ENCODE peak calls at places on chromosomes 4 and X, in seven cellular contexts. One of them, this sample, is unnamed.

GRCh38 chrX:151153086-151153485 is 23.3 kb upstream of the GPR50 start:
- DNase-seq in A549: no peak
- DNase-seq in tibial artery: no peak
- DNase-seq in thoracic aorta: no peak
- DNase-seq in mammary epithelial cell: peak; percentile 55
- DNase-seq in HCT116: no peak
- DNase-seq in mucosa of descending colon: no peak
- DNase-seq in this sample: no peak

GRCh38 chrX:38220936-38221386 is 290 bp upstream of the SRPX start:
- DNase-seq in mammary epithelial cell: no peak
- DNase-seq in HCT116: no peak
- DNase-seq in mucosa of descending colon: no peak
- DNase-seq in A549: no peak
- DNase-seq in thoracic aorta: no peak
- DNase-seq in tibial artery: no peak
- DNase-seq in this sample: no peak

GRCh38 chr4:125836597-125837195 is 521.9 kb downstream of the FAT4 start:
- DNase-seq in A549: no peak
- DNase-seq in thoracic aorta: no peak
- DNase-seq in HCT116: no peak
- DNase-seq in tibial artery: no peak
- DNase-seq in mammary epithelial cell: no peak
- DNase-seq in mucosa of descending colon: no peak
- DNase-seq in this sample: no peak

GRCh38 chr4:98046665-98047064 is 96.6 kb downstream of the STPG2 start:
- DNase-seq in mammary epithelial cell: peak; percentile 2
- DNase-seq in thoracic aorta: no peak
- DNase-seq in HCT116: no peak
- DNase-seq in A549: no peak
- DNase-seq in tibial artery: no peak
- DNase-seq in mucosa of descending colon: no peak
- DNase-seq in this sample: no peak

GRCh38 chr4:28555851-28556250 is 1695.2 kb downstream of the STIM2 start:
- DNase-seq in tibial artery: no peak
- DNase-seq in mucosa of descending colon: no peak
- DNase-seq in mammary epithelial cell: no peak
- DNase-seq in HCT116: no peak
- DNase-seq in A549: no peak
- DNase-seq in thoracic aorta: no peak
- DNase-seq in this sample: no peak

GRCh38 chr4:172979332-172979731 is 189.3 kb upstream of the GALNT7 start:
- DNase-seq in mucosa of descending colon: no peak
- DNase-seq in HCT116: no peak
- DNase-seq in thoracic aorta: no peak
- DNase-seq in A549: no peak
- DNase-seq in mammary epithelial cell: no peak
- DNase-seq in tibial artery: no peak
- DNase-seq in this sample: no peak

GRCh38 chrX:81120936-81121351 is 80.8 kb downstream of the HMGN5 start:
- DNase-seq in tibial artery: peak; percentile 34
- DNase-seq in HCT116: no peak
- DNase-seq in A549: peak; percentile 13
- DNase-seq in mucosa of descending colon: no peak
- DNase-seq in mammary epithelial cell: peak; percentile 50
- DNase-seq in thoracic aorta: no peak
- DNase-seq in this sample: no peak

GRCh38 chr4:79223993-79224776 is 101.7 kb downstream of the NAA11 start:
- DNase-seq in tibial artery: no peak
- DNase-seq in mucosa of descending colon: no peak
- DNase-seq in HCT116: no peak
- DNase-seq in mammary epithelial cell: no peak
- DNase-seq in A549: no peak
- DNase-seq in thoracic aorta: no peak
- DNase-seq in this sample: no peak

GRCh38 chrX:153857348-153857903 is 27.1 kb upstream of the PDZD4 start:
- DNase-seq in mucosa of descending colon: no peak
- DNase-seq in thoracic aorta: no peak
- DNase-seq in mammary epithelial cell: no peak
- DNase-seq in tibial artery: no peak
- DNase-seq in HCT116: no peak
- DNase-seq in A549: no peak
- DNase-seq in this sample: no peak

GRCh38 chr4:170015285-170015684 is 10.9 kb downstream of the MFAP3L start:
- DNase-seq in HCT116: no peak
- DNase-seq in thoracic aorta: no peak
- DNase-seq in mammary epithelial cell: no peak
- DNase-seq in tibial artery: no peak
- DNase-seq in mucosa of descending colon: no peak
- DNase-seq in A549: no peak
- DNase-seq in this sample: no peak

GRCh38 chr4:1588306-1588705 is 95.8 kb downstream of the FAM53A start:
- DNase-seq in mammary epithelial cell: no peak
- DNase-seq in HCT116: no peak
- DNase-seq in mucosa of descending colon: no peak
- DNase-seq in A549: no peak
- DNase-seq in tibial artery: no peak
- DNase-seq in thoracic aorta: no peak
- DNase-seq in this sample: no peak

GRCh38 chrX:119325456-119325855 is 73.7 kb upstream of the SLC25A43 start:
- DNase-seq in thoracic aorta: no peak
- DNase-seq in mucosa of descending colon: no peak
- DNase-seq in tibial artery: no peak
- DNase-seq in A549: no peak
- DNase-seq in HCT116: no peak
- DNase-seq in mammary epithelial cell: peak; percentile 54
- DNase-seq in this sample: no peak

GRCh38 chrX:151722241-151722846 is 6.5 kb downstream of the FATE1 start:
- DNase-seq in HCT116: peak; percentile 2
- DNase-seq in thoracic aorta: no peak
- DNase-seq in mucosa of descending colon: no peak
- DNase-seq in mammary epithelial cell: no peak
- DNase-seq in tibial artery: no peak
- DNase-seq in A549: peak; percentile 5
- DNase-seq in this sample: no peak

GRCh38 chr4:113540859-113541258 is 220.7 kb downstream of the CAMK2D start:
- DNase-seq in A549: no peak
- DNase-seq in HCT116: peak; percentile 26
- DNase-seq in thoracic aorta: no peak
- DNase-seq in tibial artery: no peak
- DNase-seq in mucosa of descending colon: no peak
- DNase-seq in mammary epithelial cell: peak; percentile 23
- DNase-seq in this sample: no peak

GRCh38 chr4:98300706-98301105 is 39.5 kb downstream of the RAP1GDS1 start:
- DNase-seq in HCT116: no peak
- DNase-seq in tibial artery: no peak
- DNase-seq in mammary epithelial cell: no peak
- DNase-seq in A549: no peak
- DNase-seq in mucosa of descending colon: no peak
- DNase-seq in thoracic aorta: no peak
- DNase-seq in this sample: no peak

GRCh38 chrX:79630033-79631009 is 263.2 kb upstream of the ITM2A start:
- DNase-seq in mammary epithelial cell: no peak
- DNase-seq in mucosa of descending colon: no peak
- DNase-seq in HCT116: no peak
- DNase-seq in A549: no peak
- DNase-seq in tibial artery: no peak
- DNase-seq in thoracic aorta: no peak
- DNase-seq in this sample: no peak

DNA sequence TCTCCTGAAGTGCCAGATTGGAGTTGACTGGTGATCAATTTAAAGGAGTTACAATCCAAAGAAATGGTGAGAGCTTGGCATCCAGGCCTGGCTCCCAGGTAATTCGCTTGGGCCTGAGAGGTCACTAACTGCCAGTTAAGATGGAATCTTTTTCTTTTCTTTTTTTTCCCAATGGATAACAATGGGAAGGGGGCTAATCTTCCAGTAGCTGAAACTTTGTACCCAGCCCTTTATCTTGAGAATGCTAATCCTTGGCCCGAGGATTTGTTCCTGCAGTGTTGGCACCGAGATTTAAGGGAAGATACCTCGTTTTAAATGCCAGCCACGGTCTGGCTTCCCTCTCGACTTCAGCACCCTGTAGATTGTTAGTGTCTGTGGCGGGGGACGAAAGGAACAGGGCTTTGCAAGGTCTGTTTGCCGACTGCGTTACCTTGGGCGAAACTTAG is 13.4 kb upstream of the PITX2 start:
- DNase-seq in mucosa of descending colon: no peak
- DNase-seq in thoracic aorta: no peak
- DNase-seq in A549: peak; percentile 11
- DNase-seq in tibial artery: no peak
- DNase-seq in HCT116: peak; percentile 23
- DNase-seq in mammary epithelial cell: no peak
- DNase-seq in this sample: no peak
- H3K4me3 ChIP-seq in mucosa of descending colon: no peak overlapping the region
- H3K4me3 ChIP-seq in thoracic aorta: peak overlapping the region; percentile 64
- H3K4me3 ChIP-seq in A549: peak overlapping the region; percentile 70
- H3K4me3 ChIP-seq in tibial artery: no peak overlapping the region
- H3K4me3 ChIP-seq in HCT116: peak overlapping the region; percentile 91
- H3K4me3 ChIP-seq in mammary epithelial cell: no peak overlapping the region
- H3K4me3 ChIP-seq in this sample: peak overlapping the region; percentile 63

GRCh38 chr4:178275671-178276360 is 833.6 kb upstream of the AGA start:
- DNase-seq in thoracic aorta: no peak
- DNase-seq in mucosa of descending colon: no peak
- DNase-seq in HCT116: no peak
- DNase-seq in tibial artery: no peak
- DNase-seq in A549: no peak
- DNase-seq in mammary epithelial cell: no peak
- DNase-seq in this sample: no peak
- TF ChIP-seq CTCF in thoracic aorta: no peak
- TF ChIP-seq CTCF in mucosa of descending colon: no peak
- TF ChIP-seq CTCF in HCT116: peak; percentile 42
- TF ChIP-seq CTCF in tibial artery: no peak
- TF ChIP-seq CTCF in A549: no peak
- TF ChIP-seq CTCF in mammary epithelial cell: no peak
- TF ChIP-seq CTCF in this sample: no peak

DNA sequence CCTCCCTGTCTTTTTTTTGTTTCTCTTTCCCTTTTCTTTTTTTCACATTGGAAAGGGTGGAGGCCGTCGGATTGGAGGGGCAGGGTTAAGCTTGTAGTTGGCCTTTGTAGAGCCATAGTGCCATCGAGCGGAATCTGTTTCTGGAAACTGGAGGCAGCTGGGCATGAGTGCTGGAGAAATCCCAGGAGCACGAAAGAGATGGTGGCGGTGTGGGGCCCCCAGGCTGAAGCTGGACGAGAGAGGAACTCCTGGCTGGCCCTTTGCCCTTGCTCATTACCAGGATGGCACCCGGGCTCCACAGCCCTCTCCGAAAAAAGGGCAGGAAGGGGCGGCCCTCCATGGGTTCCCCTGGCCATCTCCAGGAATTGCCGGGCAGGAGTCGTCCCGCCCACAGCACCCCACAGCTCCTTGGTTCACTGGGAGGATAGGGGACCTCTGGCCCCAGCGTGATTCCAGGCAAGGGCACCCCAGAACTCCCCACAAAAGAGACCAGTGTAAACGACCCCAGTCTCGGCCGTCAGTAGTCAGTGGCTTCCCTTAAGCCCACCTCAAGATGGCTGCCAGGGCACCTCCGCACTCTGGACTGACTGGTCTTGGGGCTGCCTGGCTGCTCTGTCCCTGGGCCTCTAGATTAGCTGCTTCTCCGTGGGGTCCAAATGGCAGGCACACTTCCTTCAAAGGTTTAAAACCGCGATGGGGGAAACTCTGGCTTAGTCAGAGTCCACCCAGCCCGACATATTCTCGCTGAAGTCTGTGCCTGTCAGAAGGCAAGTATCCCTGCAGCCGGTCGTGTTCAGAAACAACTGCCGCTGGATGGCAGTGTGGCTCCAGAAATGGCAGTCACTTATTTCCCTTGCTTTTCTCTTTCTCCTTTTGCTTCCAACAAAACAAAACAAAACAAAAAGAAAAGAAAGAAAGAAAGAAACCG is 74.1 kb downstream of the NBDY start:
- DNase-seq in mucosa of descending colon: peak; percentile 69
- DNase-seq in tibial artery: peak; percentile 29
- DNase-seq in A549: no peak
- DNase-seq in thoracic aorta: no peak
- DNase-seq in mammary epithelial cell: peak; percentile 67
- DNase-seq in HCT116: no peak
- DNase-seq in this sample: peak; percentile 87
- H3K4me3 ChIP-seq in mucosa of descending colon: no peak overlapping the region
- H3K4me3 ChIP-seq in tibial artery: no peak overlapping the region
- H3K4me3 ChIP-seq in A549: no peak overlapping the region
- H3K4me3 ChIP-seq in thoracic aorta: no peak overlapping the region
- H3K4me3 ChIP-seq in mammary epithelial cell: peak overlapping the region; percentile 62
- H3K4me3 ChIP-seq in HCT116: no peak overlapping the region
- H3K4me3 ChIP-seq in this sample: peak overlapping the region; percentile 76

GRCh38 chr4:73508651-73509050 is 27.1 kb downstream of the AFM start:
- DNase-seq in A549: no peak
- DNase-seq in mammary epithelial cell: no peak
- DNase-seq in thoracic aorta: no peak
- DNase-seq in mucosa of descending colon: no peak
- DNase-seq in HCT116: no peak
- DNase-seq in tibial artery: no peak
- DNase-seq in this sample: no peak
- TF ChIP-seq CTCF in A549: no peak
- TF ChIP-seq CTCF in mammary epithelial cell: no peak
- TF ChIP-seq CTCF in thoracic aorta: no peak
- TF ChIP-seq CTCF in mucosa of descending colon: no peak
- TF ChIP-seq CTCF in HCT116: no peak
- TF ChIP-seq CTCF in tibial artery: no peak
- TF ChIP-seq CTCF in this sample: no peak

GRCh38 chr4:53702334-53703266 is 111.3 kb upstream of the LNX1 start:
- DNase-seq in mucosa of descending colon: peak; percentile 84
- DNase-seq in tibial artery: peak; percentile 82
- DNase-seq in thoracic aorta: peak; percentile 14
- DNase-seq in HCT116: no peak
- DNase-seq in A549: peak; percentile 10
- DNase-seq in mammary epithelial cell: peak; percentile 52
- DNase-seq in this sample: peak; percentile 81
- H3K4me3 ChIP-seq in mucosa of descending colon: no peak overlapping the region
- H3K4me3 ChIP-seq in tibial artery: peak overlapping the region; percentile 23
- H3K4me3 ChIP-seq in thoracic aorta: peak overlapping the region; percentile 60
- H3K4me3 ChIP-seq in HCT116: peak overlapping the region; percentile 38
- H3K4me3 ChIP-seq in A549: peak overlapping the region; percentile 27
- H3K4me3 ChIP-seq in mammary epithelial cell: peak overlapping the region; percentile 20
- H3K4me3 ChIP-seq in this sample: peak overlapping the region; percentile 58

DNA sequence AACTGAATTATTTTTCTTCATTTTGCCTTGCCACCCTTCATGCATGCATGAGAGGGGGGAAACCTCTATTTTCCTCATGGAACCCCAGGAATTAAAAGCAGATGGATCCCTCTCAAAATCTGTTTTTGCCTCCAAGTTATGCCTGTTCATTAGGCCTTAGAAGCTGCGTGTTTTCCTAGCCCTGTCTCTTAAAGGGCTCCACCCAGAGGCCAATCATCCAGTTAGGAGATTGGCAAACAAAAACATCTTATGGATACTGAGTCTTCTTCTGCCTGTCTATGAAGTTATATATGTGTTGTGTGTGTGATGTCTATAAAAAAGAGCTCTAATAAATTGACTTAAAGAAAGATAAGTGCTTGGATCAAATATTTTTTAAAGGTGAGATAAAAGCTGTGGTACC is 142.9 kb downstream of the ANAPC10 start:
- DNase-seq in A549: no peak
- DNase-seq in mammary epithelial cell: no peak
- DNase-seq in tibial artery: no peak
- DNase-seq in mucosa of descending colon: no peak
- DNase-seq in HCT116: no peak
- DNase-seq in thoracic aorta: no peak
- DNase-seq in this sample: no peak
- TF ChIP-seq CTCF in A549: no peak
- TF ChIP-seq CTCF in mammary epithelial cell: no peak
- TF ChIP-seq CTCF in tibial artery: no peak
- TF ChIP-seq CTCF in mucosa of descending colon: no peak
- TF ChIP-seq CTCF in HCT116: no peak
- TF ChIP-seq CTCF in thoracic aorta: no peak
- TF ChIP-seq CTCF in this sample: no peak